ENCODE peak calls at places on chromosomes 2 and 18, in ten cellular contexts. E is EH; C is kidney; K is activated gamma-delta T cell treated with anti-CD3 and anti-CD28 coated beads, Interleukin-2, amount 50 U/mL, for 16 hours; A is breast epithelium; J is glomerular endothelial cell; O is nephron progenitor cell; W is activated T-cell treated with anti-CD3 and anti-CD28 coated beads, Interleukin-2, amount 50 U/mL, for 48 hours; H is GM18507; P is nucleus accumbens. Y is an unnamed sample.
A peak's percentile ranks its signal among the peaks of the same experiment; 100 is the strongest.

GRCh38 chr2:144241801-144242200 is 278.1 kb downstream of the ZEB2 start:
- DNase-seq in W (no peak), A (no peak), P (no peak), H (no peak), E (no peak), J (no peak), C (no peak), K (no peak), O (no peak), Y (no peak)

GRCh38 chr2:75428627-75429026 is 132.1 kb downstream of the EVA1A start:
- DNase-seq in C (no peak), O (no peak), J (no peak), K (no peak), H (no peak), A (no peak), E (no peak), P (no peak), W (no peak), Y (no peak)

GRCh38 chr2:10141736-10142639 is 19.4 kb downstream of the RRM2 start:
- DNase-seq in E (no peak), P (no peak), C (no peak), O (peak; percentile 36), W (no peak), H (no peak), J (no peak), K (no peak), A (no peak), Y (no peak)

GRCh38 chr18:55317832-55318231 is 270.2 kb downstream of the TCF4 start:
- DNase-seq in P (no peak), J (no peak), O (no peak), W (no peak), A (no peak), C (no peak), E (peak; percentile 26), H (no peak), K (no peak), Y (no peak)

GRCh38 chr2:163681765-163682164 is 54.0 kb downstream of the FIGN start:
- DNase-seq in A (no peak), E (no peak), C (no peak), K (no peak), P (no peak), O (no peak), J (no peak), H (no peak), W (no peak), Y (peak; percentile 49)

GRCh38 chr2:44884677-44885076 is 56.8 kb upstream of the SIX3 start:
- DNase-seq in K (no peak), H (no peak), C (no peak), O (no peak), J (no peak), W (no peak), P (no peak), E (no peak), A (no peak), Y (no peak)

GRCh38 chr2:149365826-149366583 is 35.6 kb downstream of the LYPD6 start:
- DNase-seq in J (peak; percentile 41), W (no peak), A (no peak), P (no peak), K (no peak), C (no peak), E (peak; percentile 71), O (no peak), H (no peak), Y (no peak)

GRCh38 chr18:4908239-4908638 is 288.8 kb downstream of the AKAIN1 start:
- DNase-seq in K (no peak), J (no peak), O (no peak), W (no peak), C (no peak), P (no peak), E (no peak), A (no peak), H (no peak), Y (peak; percentile 16)

GRCh38 chr2:19026156-19026660 is 332.2 kb downstream of the OSR1 start:
- DNase-seq in O (no peak), H (no peak), P (no peak), C (no peak), A (no peak), J (no peak), K (no peak), E (no peak), W (no peak), Y (no peak)

GRCh38 chr2:70709275-70709674 is 58.7 kb downstream of the ADD2 start:
- DNase-seq in C (no peak), J (no peak), H (no peak), K (no peak), E (no peak), W (no peak), O (no peak), P (no peak), A (no peak), Y (no peak)

GRCh38 chr2:165725421-165725820 is 68.6 kb downstream of the GALNT3 start:
- DNase-seq in E (peak; percentile 74), O (no peak), H (no peak), J (no peak), W (no peak), C (no peak), P (no peak), A (no peak), K (no peak), Y (no peak)

GRCh38 chr2:42118759-42119569 is 50.2 kb upstream of the EML4 start:
- DNase-seq in J (peak; percentile 41), W (no peak), O (no peak), C (no peak), P (no peak), E (no peak), H (no peak), A (no peak), K (no peak), Y (no peak)

GRCh38 chr2:124046332-124046731 is 21.2 kb downstream of the CNTNAP5 start:
- DNase-seq in O (no peak), W (no peak), A (no peak), J (no peak), H (no peak), K (no peak), E (no peak), C (no peak), P (no peak), Y (no peak)

GRCh38 chr18:51107594-51108305 is 77.7 kb downstream of the SMAD4 start:
- DNase-seq in K (no peak), W (peak; percentile 31), P (no peak), J (no peak), A (no peak), O (no peak), C (no peak), H (no peak), E (peak; percentile 16), Y (no peak)

GRCh38 chr2:47070920-47071824 is 83.9 kb downstream of the STPG4 start:
- DNase-seq in C (peak; percentile 88), K (peak; percentile 15), W (peak; percentile 63), E (peak; percentile 96), J (no peak), O (peak; percentile 33), H (peak; percentile 68), P (no peak), A (peak; percentile 58), Y (peak; percentile 69)

GRCh38 chr18:45834303-45834702 is 8.8 kb downstream of the SIGLEC15 start:
- DNase-seq in E (no peak), H (no peak), K (no peak), W (no peak), P (no peak), O (no peak), J (no peak), C (no peak), A (no peak), Y (no peak)

GRCh38 chr18:28905509-28905908 is 728.6 kb upstream of the CDH2 start:
- DNase-seq in K (no peak), W (no peak), C (no peak), J (peak; percentile 18), H (no peak), P (no peak), O (no peak), E (peak; percentile 64), A (no peak), Y (no peak)

GRCh38 chr2:119697290-119698013 is 18.5 kb downstream of the TMEM177 start:
- DNase-seq in W (no peak), C (no peak), K (no peak), P (no peak), O (no peak), A (no peak), H (no peak), J (no peak), E (no peak), Y (no peak)

GRCh38 chr2:22079583-22079982 is 955.8 kb downstream of the TDRD15 start:
- DNase-seq in W (no peak), H (no peak), E (no peak), P (no peak), C (no peak), J (no peak), O (no peak), A (no peak), K (no peak), Y (no peak)

GRCh38 chr2:95278051-95278471 is 3.8 kb downstream of the PROM2 start:
- DNase-seq in A (no peak), W (no peak), C (peak; percentile 76), E (peak; percentile 80), P (no peak), H (no peak), K (no peak), J (no peak), O (no peak), Y (no peak)

GRCh38 chr2:230717595-230717994 is 5.0 kb downstream of the CAB39 start:
- DNase-seq in E (peak; percentile 42), K (no peak), J (no peak), W (no peak), P (no peak), H (no peak), A (no peak), O (peak; percentile 51), C (no peak), Y (no peak)

GRCh38 chr2:168311265-168311925 is 64.0 kb upstream of the STK39 start:
- DNase-seq in A (no peak), H (no peak), E (no peak), K (no peak), O (peak; percentile 8), P (no peak), J (no peak), W (no peak), C (no peak), Y (no peak)

GRCh38 chr2:232476791-232477190 is 10.8 kb downstream of the ECEL1 start:
- DNase-seq in J (no peak), E (no peak), A (no peak), P (no peak), K (no peak), W (no peak), C (peak; percentile 61), O (no peak), H (no peak), Y (no peak)

GRCh38 chr2:199704358-199705238 is 146.4 kb downstream of the FTCDNL1 start:
- DNase-seq in P (no peak), C (no peak), J (no peak), W (peak; percentile 26), E (peak; percentile 40), K (no peak), H (no peak), A (no peak), O (no peak), Y (peak; percentile 54)

GRCh38 chr18:57790316-57790715 is 12.8 kb downstream of the ATP8B1 start:
- DNase-seq in H (no peak), O (no peak), K (no peak), A (no peak), W (no peak), E (no peak), J (no peak), P (no peak), C (no peak), Y (no peak)

GRCh38 chr18:57959278-57959677 is 84.7 kb upstream of the NEDD4L start:
- DNase-seq in O (peak; percentile 8), W (no peak), P (no peak), H (no peak), E (peak; percentile 56), J (peak; percentile 23), C (no peak), A (peak; percentile 33), K (no peak), Y (peak; percentile 17)

GRCh38 chr2:235378261-235378660 is 115.6 kb upstream of the AGAP1 start:
- DNase-seq in P (no peak), H (no peak), O (no peak), W (no peak), J (no peak), K (no peak), E (peak; percentile 3), A (peak; percentile 69), C (no peak), Y (peak; percentile 41)

GRCh38 chr2:72943540-72944395 is 26.4 kb downstream of the EMX1 start:
- DNase-seq in C (peak; percentile 40), H (no peak), P (no peak), E (no peak), W (no peak), J (no peak), K (no peak), A (no peak), O (no peak), Y (no peak)

Y was measured in globus pallidus.